ENCODE peak calls at places on chromosomes 6 and 20, in six cellular contexts. V is H9, N is H1, Z is trophoblast cell, C is IMR-90, I is mesenchymal stem cell. R is an unnamed sample.

GRCh38 chr20:41440882-41441281 is 74.3 kb upstream of the EMILIN3 start:
- DNase-seq in V (no peak), N (no peak), Z (no peak), C (no peak), I (no peak), R (no peak)

GRCh38 chr6:1479095-1479494 is 89.7 kb downstream of the FOXF2 start:
- DNase-seq in V (no peak), N (no peak), Z (no peak), C (peak), I (no peak), R (no peak)

GRCh38 chr6:166515072-166515810 is 71.2 kb downstream of the RAMACL start:
- DNase-seq in V (no peak), N (no peak), Z (peak), C (peak), I (peak), R (no peak)

GRCh38 chr20:60253471-60253870 is 295.2 kb downstream of the CDH26 start:
- DNase-seq in V (no peak), N (no peak), Z (no peak), C (no peak), I (no peak), R (no peak)

GRCh38 chr6:163367388-163368183 is 46.9 kb upstream of the QKI start:
- DNase-seq in V (no peak), N (no peak), Z (peak), C (no peak), I (no peak), R (no peak)

GRCh38 chr20:3777381-3777725 is 3.9 kb downstream of the SPEF1 start:
- DNase-seq in V (no peak), N (no peak), Z (no peak), C (no peak), I (no peak), R (no peak)

GRCh38 chr6:43334466-43335095 is 26.0 kb upstream of the CRIP3 start:
- DNase-seq in V (peak), N (peak), Z (peak), C (peak), I (peak), R (peak)

GRCh38 chr20:10523438-10523837 is 88.3 kb downstream of the SLX4IP start:
- DNase-seq in V (no peak), N (no peak), Z (no peak), C (no peak), I (no peak), R (no peak)

GRCh38 chr6:45703041-45703739 is 312.5 kb downstream of the CLIC5 start:
- DNase-seq in V (no peak), N (no peak), Z (no peak), C (peak), I (peak), R (no peak)

GRCh38 chr6:20202070-20202658 is 10.1 kb downstream of the MBOAT1 start:
- DNase-seq in V (no peak), N (no peak), Z (peak), C (peak), I (peak), R (no peak)

GRCh38 chr6:165181951-165182414 is 127.4 kb downstream of the C6orf118 start:
- DNase-seq in V (no peak), N (no peak), Z (peak), C (no peak), I (no peak), R (no peak)

GRCh38 chr20:52104546-52105044 is 87.0 kb downstream of the ZFP64 start:
- DNase-seq in V (peak), N (peak), Z (no peak), C (peak), I (peak), R (peak)

GRCh38 chr6:30884521-30885480 is 482 bp downstream of the DDR1 start:
- DNase-seq in V (peak), N (no peak), Z (peak), C (peak), I (peak), R (peak)

GRCh38 chr20:44071057-44071456 is 115.9 kb downstream of the JPH2 start:
- DNase-seq in V (no peak), N (no peak), Z (no peak), C (no peak), I (no peak), R (no peak)

GRCh38 chr20:34143951-34144350 is 31.9 kb upstream of the EIF2S2 start:
- DNase-seq in V (no peak), N (no peak), Z (peak), C (peak), I (peak), R (no peak)

GRCh38 chr20:63941282-63942060 is 14.7 kb downstream of the UCKL1 start:
- DNase-seq in V (peak), N (peak), Z (no peak), C (no peak), I (no peak), R (no peak)

GRCh38 chr6:4004249-4004648 is 74.7 kb downstream of the FAM217A start:
- DNase-seq in V (no peak), N (no peak), Z (no peak), C (peak), I (peak), R (no peak)

GRCh38 chr20:57574954-57575353 is 14.0 kb downstream of the PCK1 start:
- DNase-seq in V (no peak), N (no peak), Z (no peak), C (no peak), I (no peak), R (no peak)

GRCh38 chr6:14001329-14002012 is 76.7 kb downstream of the RNF182 start:
- DNase-seq in V (no peak), N (no peak), Z (peak), C (peak), I (peak), R (no peak)

GRCh38 chr6:4450237-4450636 is 314.9 kb upstream of the ECI2 start:
- DNase-seq in V (no peak), N (no peak), Z (no peak), C (no peak), I (no peak), R (no peak)

GRCh38 chr20:59042151-59042795 is at the start of gene PRELID3B:
- DNase-seq in V (no peak), N (no peak), Z (peak), C (no peak), I (peak), R (no peak)

GRCh38 chr6:12051861-12052368 is 39.8 kb downstream of the HIVEP1 start:
- DNase-seq in V (no peak), N (no peak), Z (peak), C (peak), I (peak), R (no peak)

GRCh38 chr6:107491059-107491609 is 1.2 kb downstream of the SOBP start:
- DNase-seq in V (peak), N (no peak), Z (peak), C (peak), I (peak), R (peak)

GRCh38 chr20:36499211-36499610 is 42.1 kb upstream of the MYL9 start:
- DNase-seq in V (no peak), N (no peak), Z (peak), C (no peak), I (no peak), R (no peak)

GRCh38 chr6:157184202-157185015 is 138.9 kb downstream of the TMEM242 start:
- DNase-seq in V (peak), N (peak), Z (peak), C (peak), I (peak), R (peak)

GRCh38 chr6:121881974-121882667 is 446.7 kb downstream of the GJA1 start:
- DNase-seq in V (no peak), N (no peak), Z (no peak), C (peak), I (peak), R (no peak)

GRCh38 chr6:119096683-119097310 is 18.3 kb upstream of the FAM184A start:
- DNase-seq in V (no peak), N (no peak), Z (peak), C (peak), I (no peak), R (no peak)

DNA sequence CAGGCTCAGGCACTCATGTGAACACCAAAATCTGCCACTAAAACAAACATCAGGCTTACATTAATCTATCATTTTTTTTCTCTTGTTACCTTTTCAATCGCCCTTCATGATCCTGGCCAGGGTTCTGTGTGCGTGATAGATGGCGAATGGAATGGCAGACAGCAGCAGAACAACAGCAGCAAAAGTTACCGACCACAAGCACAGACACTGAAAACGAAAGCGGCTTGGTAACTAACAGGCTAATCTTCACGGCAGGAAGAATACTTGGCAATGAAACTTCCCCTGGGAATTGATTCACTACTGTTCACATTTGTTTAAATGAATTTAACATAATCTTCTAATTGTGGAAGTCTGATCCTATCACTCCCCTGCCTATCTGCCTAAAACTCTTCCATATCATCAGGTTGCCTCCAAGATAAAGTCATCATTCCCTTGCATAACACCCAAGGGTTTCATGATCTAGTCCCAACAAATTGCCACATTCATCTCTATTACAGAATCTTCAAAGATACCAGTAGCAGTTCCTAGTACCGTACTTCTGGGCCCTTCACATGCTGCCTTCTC is 28.7 kb downstream of the PTPRK start:
- DNase-seq in V (no peak), N (no peak), Z (peak), C (peak), I (peak), R (no peak)
- H2BK120ac ChIP-seq in V (no peak), N (no peak), Z (no peak), C (peak), I (no peak), R (no peak)

DNA sequence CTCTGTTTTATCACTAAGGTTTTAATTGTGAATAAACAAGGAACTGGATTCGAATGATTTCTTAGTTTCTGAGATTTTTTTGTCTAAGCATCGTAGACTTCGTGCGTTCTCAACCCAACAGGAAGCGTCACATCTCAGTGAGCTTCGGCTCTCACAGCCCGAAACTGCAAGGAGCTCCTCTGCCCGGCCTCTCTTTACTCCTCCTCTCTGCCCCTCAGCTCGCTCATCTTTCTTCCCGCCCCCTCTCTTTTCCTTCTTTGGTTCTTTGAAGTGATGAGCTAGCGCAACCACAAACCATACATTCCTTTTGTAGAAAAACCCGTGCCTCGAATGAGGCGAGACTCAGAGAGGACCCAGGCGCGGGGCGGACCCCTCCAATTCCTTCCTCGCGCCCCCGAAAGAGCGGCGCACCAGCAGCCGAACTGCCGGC is 480 bp upstream of the NT5E start:
- DNase-seq in V (peak), N (no peak), Z (peak), C (peak), I (peak), R (peak)
- H3K9ac ChIP-seq in V (no peak), N (no peak), Z (no peak), C (peak), I (peak), R (no peak)

GRCh38 chr6:112163295-112164257 is 76.2 kb downstream of the FAM229B start:
- DNase-seq in V (peak), N (peak), Z (peak), C (peak), I (peak), R (peak)
- H2AFZ ChIP-seq in V (peak), N (peak), Z (no peak), C (peak), I (no peak), R (peak)

DNA sequence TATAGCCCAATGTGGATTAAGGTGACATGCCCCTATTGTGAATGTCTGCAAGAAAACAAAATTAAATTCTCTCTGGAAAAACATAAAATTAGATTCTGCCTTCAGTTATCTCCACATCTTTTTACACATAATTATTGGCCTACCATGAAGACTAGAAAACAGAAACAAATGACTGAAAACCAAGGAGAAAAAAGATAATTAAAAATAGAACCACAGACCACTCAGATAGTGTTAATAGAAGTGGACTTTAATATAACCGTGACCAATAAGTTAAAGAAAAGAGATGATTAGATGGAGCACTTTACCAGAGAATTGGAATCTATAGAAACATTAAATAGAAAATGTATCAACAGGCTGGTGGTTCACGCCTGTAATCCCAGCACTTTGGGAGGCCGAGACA is 445.7 kb downstream of the EPM2A start:
- DNase-seq in V (no peak), N (no peak), Z (no peak), C (no peak), I (no peak), R (no peak)
- H2BK120ac ChIP-seq in V (no peak), N (no peak), Z (no peak), C (no peak), I (no peak), R (no peak)

DNA sequence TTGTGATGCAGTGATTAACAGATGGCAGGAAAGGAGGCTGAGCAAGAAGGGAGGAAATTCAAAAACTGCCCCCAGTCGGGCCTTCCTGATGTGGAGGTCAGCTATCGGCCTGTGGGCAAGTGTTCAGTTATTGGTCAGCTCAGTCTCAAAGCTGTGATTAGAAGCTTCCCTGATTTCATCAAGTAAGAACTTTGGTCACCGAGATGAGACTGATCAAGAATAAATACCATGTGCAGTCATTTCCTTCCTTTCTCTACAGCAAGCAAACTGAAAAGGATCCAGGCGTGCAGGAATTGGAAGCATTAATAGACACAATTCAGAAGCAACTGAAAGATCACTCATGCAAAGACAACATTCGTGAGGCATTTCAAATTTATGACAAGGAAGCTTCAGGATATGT is 69.7 kb downstream of the EFHC1 start:
- DNase-seq in V (no peak), N (no peak), Z (no peak), C (no peak), I (no peak), R (no peak)
- H3K9ac ChIP-seq in V (no peak), N (no peak), Z (no peak), C (no peak), I (no peak), R (no peak)

DNA sequence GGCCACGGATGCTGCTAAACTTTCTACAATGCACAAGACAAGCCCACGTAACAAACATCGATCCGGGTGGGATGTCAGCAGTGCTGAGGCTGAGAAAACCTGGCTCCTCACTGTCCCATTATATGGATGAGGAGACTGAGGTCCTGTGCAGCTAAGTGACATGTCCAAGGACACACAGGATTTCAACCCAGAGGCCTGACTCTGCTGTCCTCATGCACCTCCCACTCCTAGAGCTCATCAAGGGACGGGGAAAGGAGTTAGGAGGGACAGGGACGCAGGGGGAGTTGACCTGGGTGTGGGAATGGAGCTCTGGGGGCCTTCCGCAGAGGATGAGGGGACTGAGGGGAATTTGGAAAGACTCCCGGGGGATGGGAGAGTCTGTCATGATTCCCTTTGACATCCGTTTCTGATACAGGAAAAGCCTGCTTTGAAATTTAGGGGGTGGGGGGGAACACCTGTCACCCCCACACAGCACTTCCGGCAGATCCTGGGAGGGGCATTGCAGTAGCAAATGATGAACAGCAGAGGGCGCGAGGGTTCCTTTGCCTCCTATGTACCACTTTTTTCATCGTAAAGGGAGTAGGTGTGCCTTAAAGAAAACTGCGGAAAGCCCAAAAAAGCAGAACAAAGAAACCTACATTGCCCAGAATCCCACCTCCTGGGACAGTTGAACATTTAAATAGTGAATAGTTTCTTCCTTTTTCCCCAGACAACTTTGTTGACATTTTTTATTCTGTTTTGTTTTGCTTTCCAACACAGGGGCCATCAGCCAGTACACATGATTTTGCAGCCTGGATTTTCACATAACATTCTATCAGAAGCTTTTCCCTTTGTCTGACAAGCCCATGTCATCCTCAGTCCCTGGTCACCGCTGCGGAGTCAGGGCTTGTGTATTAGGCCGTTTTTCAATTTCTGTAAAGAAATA is 48.6 kb downstream of the SLC2A10 start:
- DNase-seq in V (peak), N (no peak), Z (peak), C (peak), I (peak), R (peak)
- H2AFZ ChIP-seq in V (no peak), N (peak), Z (no peak), C (no peak), I (no peak), R (no peak)

GRCh38 chr6:41577356-41577864 is 31.2 kb downstream of the FOXP4 start:
- DNase-seq in V (no peak), N (no peak), Z (no peak), C (no peak), I (no peak), R (no peak)
- H2BK120ac ChIP-seq in V (no peak), N (peak), Z (no peak), C (peak), I (peak), R (peak)

GRCh38 chr6:170135461-170135820 is 155.4 kb downstream of the DLL1 start:
- DNase-seq in V (no peak), N (no peak), Z (no peak), C (no peak), I (no peak), R (no peak)

GRCh38 chr6:170135821-170136471 is 154.9 kb downstream of the DLL1 start:
- DNase-seq in V (peak), N (no peak), Z (no peak), C (no peak), I (no peak), R (no peak)

GRCh38 chr6:170134077-170135040 is 156.5 kb downstream of the DLL1 start:
- DNase-seq in V (no peak), N (no peak), Z (peak), C (no peak), I (no peak), R (peak)

GRCh38 chr6:170136541-170137175 is 154.2 kb downstream of the DLL1 start:
- DNase-seq in V (peak), N (no peak), Z (no peak), C (no peak), I (no peak), R (no peak)

GRCh38 chr6:170135041-170135440 is 155.8 kb downstream of the DLL1 start:
- DNase-seq in V (no peak), N (no peak), Z (no peak), C (no peak), I (no peak), R (no peak)
- H3K9ac ChIP-seq in V (no peak), N (no peak), Z (no peak), C (no peak), I (no peak), R (no peak)

DNA sequence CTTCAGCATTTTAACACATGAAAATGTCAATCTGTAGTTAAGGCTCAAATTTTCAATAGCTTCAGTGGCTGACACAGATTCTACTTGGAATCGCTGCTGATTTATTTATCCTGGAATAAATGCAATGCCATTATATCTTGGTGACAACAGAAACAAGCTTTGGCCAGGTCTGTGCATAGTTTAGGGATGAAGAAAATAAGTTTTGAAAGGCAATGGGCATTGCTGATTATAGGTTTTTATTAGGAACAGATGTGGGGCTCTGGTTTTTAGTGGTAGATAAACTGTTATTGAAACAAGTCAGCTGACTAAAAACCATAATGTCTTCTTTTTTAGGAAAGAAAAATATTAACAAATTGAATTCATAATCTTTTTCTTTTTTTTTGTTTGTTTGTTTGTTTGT is 96.8 kb upstream of the SOX4 start:
- DNase-seq in V (no peak), N (no peak), Z (no peak), C (no peak), I (no peak), R (no peak)
- H2AFZ ChIP-seq in V (no peak), N (no peak), Z (no peak), C (no peak), I (no peak), R (no peak)